ENCODE peak calls at places on chromosomes 2 and 18, in seven cellular contexts. F is EL; X is right lobe of liver; B is CD8-positive, alpha-beta T cell; K is GM12865; R is GM18507; T is choroid plexus epithelial cell. W is an unnamed sample.

GRCh38 chr18:54767094-54767493 is 61.2 kb upstream of the RAB27B start:
- DNase-seq in X (no peak), K (no peak), T (no peak), F (no peak), B (no peak), R (no peak), W (no peak)

GRCh38 chr2:9972621-9973445 is 21.3 kb downstream of the GRHL1 start:
- DNase-seq in K (no peak), R (no peak), F (peak), B (no peak), T (peak), X (no peak), W (no peak)

GRCh38 chr2:3635171-3636008 is 22.6 kb upstream of the ALLC start:
- DNase-seq in B (peak), K (no peak), X (no peak), T (no peak), F (peak), R (no peak), W (no peak)

GRCh38 chr2:120722211-120722602 is 13.5 kb upstream of the GLI2 start:
- DNase-seq in X (no peak), B (no peak), F (no peak), T (no peak), R (no peak), K (no peak), W (no peak)

GRCh38 chr2:172977330-172978052 is 98.2 kb upstream of the MAP3K20 start:
- DNase-seq in R (no peak), X (no peak), T (no peak), K (no peak), F (no peak), B (no peak), W (no peak)

GRCh38 chr18:79754831-79755351 is 42.8 kb upstream of the KCNG2 start:
- DNase-seq in R (no peak), T (no peak), F (no peak), X (no peak), B (no peak), K (no peak), W (no peak)

GRCh38 chr2:174787485-174788205 is 23.4 kb upstream of the CHRNA1 start:
- DNase-seq in X (no peak), T (peak), F (peak), R (no peak), K (no peak), B (no peak), W (no peak)

GRCh38 chr2:194090251-194090905 is 1566.6 kb upstream of the SLC39A10 start:
- DNase-seq in X (peak), F (no peak), R (no peak), B (no peak), K (no peak), T (no peak), W (no peak)

GRCh38 chr2:118849226-118850170 is 2.0 kb upstream of the EN1 start:
- DNase-seq in X (no peak), R (no peak), T (no peak), B (no peak), K (no peak), F (no peak), W (no peak)

GRCh38 chr2:2264416-2264815 is 66.7 kb downstream of the MYT1L start:
- DNase-seq in X (no peak), R (no peak), K (no peak), T (no peak), B (no peak), F (no peak), W (no peak)

GRCh38 chr2:150279673-150280072 is 207.8 kb downstream of the RND3 start:
- DNase-seq in R (no peak), F (no peak), B (no peak), T (no peak), K (no peak), X (no peak), W (no peak)

GRCh38 chr2:31822587-31822986 is 188.2 kb downstream of the MEMO1 start:
- DNase-seq in B (no peak), X (no peak), F (no peak), T (no peak), R (no peak), K (no peak), W (no peak)

GRCh38 chr2:28753043-28753683 is 1.5 kb downstream of the PPP1CB start:
- DNase-seq in B (no peak), X (peak), K (peak), T (peak), F (peak), R (no peak), W (peak)